ENCODE peak calls at places on chromosomes 1 and 21, in eight cellular contexts. T is endothelial cell; X is stimulated activated CD4-positive, alpha-beta T cell treated with anti-CD3 and anti-CD28 coated beads, Interleukin-2, amount 100 ng/mL, for 4 hours; H is iPS-NIHi11; K is memory B cell; G is AG04449; Y is activated CD4-positive, alpha-beta T cell treated with anti-CD3 and anti-CD28 coated beads for 36 hours; U is 8988T. J is an unnamed sample.

GRCh38 chr1:224392411-224393249 is 36.0 kb downstream of the CNIH4 start:
- DNase-seq in X (no peak), G (no peak), U (no peak), K (no peak), H (no peak), Y (no peak), T (no peak), J (no peak)

GRCh38 chr1:36591278-36591677 is 108.6 kb upstream of the CSF3R start:
- DNase-seq in U (no peak), H (no peak), K (no peak), T (no peak), Y (no peak), X (no peak), G (no peak), J (no peak)

GRCh38 chr21:25350056-25350455 is 257.2 kb downstream of the MRPL39 start:
- DNase-seq in K (no peak), G (no peak), X (no peak), Y (peak; percentile 75), H (peak; percentile 37), T (peak; percentile 31), U (no peak), J (peak; percentile 38)

GRCh38 chr1:202036595-202037387 is 26.4 kb downstream of the ELF3 start:
- DNase-seq in G (no peak), K (no peak), U (no peak), X (no peak), H (no peak), Y (no peak), T (no peak), J (no peak)

GRCh38 chr1:9410737-9411297 is 118.1 kb downstream of the SPSB1 start:
- DNase-seq in H (no peak), G (peak; percentile 69), U (no peak), T (no peak), X (no peak), Y (peak; percentile 26), K (no peak), J (peak; percentile 65)

GRCh38 chr1:65235867-65236805 is 73.2 kb upstream of the DNAJC6 start:
- DNase-seq in H (peak; percentile 48), K (no peak), T (no peak), Y (no peak), G (no peak), X (no peak), U (no peak), J (peak; percentile 46)

GRCh38 chr1:6426321-6426971 is 1.9 kb downstream of the ESPN start:
- DNase-seq in H (no peak), K (no peak), Y (no peak), X (no peak), T (no peak), U (no peak), G (no peak), J (no peak)

GRCh38 chr1:236113324-236114032 is 28.9 kb upstream of the GPR137B start:
- DNase-seq in Y (no peak), H (no peak), X (no peak), K (no peak), U (no peak), T (no peak), G (no peak), J (no peak)

GRCh38 chr1:185438936-185439335 is 121.9 kb upstream of the IVNS1ABP start:
- DNase-seq in K (no peak), T (no peak), G (no peak), Y (no peak), U (no peak), H (no peak), X (no peak), J (peak; percentile 6)

GRCh38 chr1:20693623-20694022 is 24.2 kb downstream of the KIF17 start:
- DNase-seq in K (no peak), X (no peak), H (no peak), T (no peak), G (no peak), U (no peak), Y (no peak), J (no peak)

GRCh38 chr1:221994939-221995338 is 253.1 kb upstream of the DUSP10 start:
- DNase-seq in Y (no peak), H (no peak), T (no peak), G (peak; percentile 68), X (no peak), U (no peak), K (no peak), J (peak; percentile 59)

GRCh38 chr1:84497631-84498278 is 8.4 kb upstream of the SPATA1 start:
- DNase-seq in H (no peak), G (no peak), X (no peak), U (no peak), T (no peak), K (no peak), Y (no peak), J (no peak)

GRCh38 chr1:7770620-7770938 is 517 bp upstream of the VAMP3 start:
- DNase-seq in G (no peak), X (no peak), T (no peak), H (no peak), Y (no peak), U (no peak), K (no peak), J (no peak)

GRCh38 chr21:15749045-15749867 is 19.5 kb downstream of the USP25 start:
- DNase-seq in U (no peak), G (no peak), T (no peak), K (no peak), X (no peak), Y (no peak), H (no peak), J (no peak)

GRCh38 chr1:37667023-37667769 is 25.1 kb upstream of the CDCA8 start:
- DNase-seq in U (no peak), X (no peak), K (no peak), H (no peak), T (no peak), G (no peak), Y (no peak), J (peak; percentile 49)

GRCh38 chr1:3000214-3000613 is 21.1 kb upstream of the ACTRT2 start:
- DNase-seq in T (no peak), U (no peak), G (no peak), K (no peak), Y (no peak), X (no peak), H (no peak), J (no peak)

GRCh38 chr1:221335161-221336101 is 406.5 kb downstream of the DUSP10 start:
- DNase-seq in G (peak; percentile 58), X (no peak), Y (no peak), K (no peak), H (no peak), U (no peak), T (no peak), J (peak; percentile 98)

GRCh38 chr21:39852021-39852721 is 15.1 kb upstream of the PCP4 start:
- DNase-seq in Y (no peak), K (no peak), U (no peak), H (no peak), G (no peak), X (no peak), T (no peak), J (no peak)

GRCh38 chr1:109661391-109661790 is 5.5 kb downstream of the GSTM4 start:
- DNase-seq in X (no peak), Y (no peak), T (no peak), K (no peak), H (no peak), G (no peak), U (no peak), J (no peak)

GRCh38 chr1:4328402-4329071 is 325.9 kb upstream of the AJAP1 start:
- DNase-seq in G (no peak), K (no peak), U (no peak), T (no peak), H (no peak), Y (no peak), X (no peak), J (no peak)

GRCh38 chr1:169266133-169266532 is 101.5 kb downstream of the NME7 start:
- DNase-seq in K (no peak), T (no peak), U (no peak), H (no peak), Y (no peak), X (no peak), G (no peak), J (no peak)

GRCh38 chr1:199665371-199665770 is 362.1 kb upstream of the NR5A2 start:
- DNase-seq in U (no peak), T (no peak), X (no peak), K (no peak), G (no peak), Y (no peak), H (no peak), J (no peak)

GRCh38 chr1:29290414-29290980 is 54.2 kb downstream of the PTPRU start:
- DNase-seq in H (no peak), X (no peak), T (no peak), K (no peak), G (no peak), U (no peak), Y (no peak), J (no peak)

GRCh38 chr1:92701147-92701546 is 83.8 kb downstream of the EVI5 start:
- DNase-seq in T (no peak), K (no peak), Y (no peak), H (no peak), X (no peak), G (no peak), U (no peak), J (peak; percentile 44)

GRCh38 chr1:159228554-159228953 is 23.9 kb downstream of the ACKR1 start:
- DNase-seq in H (no peak), K (no peak), T (no peak), X (no peak), G (no peak), U (no peak), Y (no peak), J (no peak)

GRCh38 chr21:42316891-42317290 is 1.7 kb upstream of the TFF3 start:
- DNase-seq in X (no peak), K (no peak), T (no peak), G (no peak), Y (no peak), U (no peak), H (no peak), J (no peak)

GRCh38 chr1:20735581-20736111 is 3.1 kb upstream of the SH2D5 start:
- DNase-seq in K (no peak), H (no peak), U (no peak), T (no peak), X (no peak), G (no peak), Y (no peak), J (no peak)

GRCh38 chr1:164165466-164165865 is 393.5 kb upstream of the PBX1 start:
- DNase-seq in X (no peak), U (no peak), G (no peak), K (no peak), H (no peak), Y (no peak), T (no peak), J (no peak)

GRCh38 chr1:52426391-52426790 is 22.0 kb downstream of the PRPF38A start:
- DNase-seq in X (no peak), T (no peak), U (no peak), Y (no peak), K (no peak), G (peak; percentile 38), H (no peak), J (no peak)

J was measured in fibroblast of gingiva.